ENCODE peak calls at places on chromosomes 2 and 18, in six cellular contexts. S is astrocyte, D is AG04450, T is A549, C is mammary epithelial cell, G is tibial nerve. I is an unnamed sample.

GRCh38 chr2:28219736-28220364 is 172.8 kb upstream of the FOSL2 start:
- DNase-seq in D (no peak), G (no peak), T (no peak), S (peak; percentile 36), C (no peak), I (no peak)

GRCh38 chr2:208147759-208148158 is 1.8 kb upstream of the CRYGB start:
- DNase-seq in T (no peak), G (no peak), C (no peak), S (no peak), D (no peak), I (no peak)

GRCh38 chr2:25664531-25665307 is 8.7 kb downstream of the DTNB start:
- DNase-seq in S (peak; percentile 41), D (peak; percentile 44), T (peak; percentile 91), C (peak; percentile 72), G (peak; percentile 25), I (no peak)

GRCh38 chr2:232926448-232927040 is 56.5 kb downstream of the SNORC start:
- DNase-seq in C (no peak), D (no peak), G (no peak), S (no peak), T (no peak), I (peak; percentile 47)

GRCh38 chr18:78980777-78981651 is 1.4 kb downstream of the SALL3 start:
- DNase-seq in T (no peak), S (no peak), C (no peak), G (no peak), D (no peak), I (no peak)

GRCh38 chr2:16166327-16166981 is 226.1 kb downstream of the MYCN start:
- DNase-seq in T (no peak), G (no peak), S (no peak), C (no peak), D (no peak), I (no peak)

GRCh38 chr2:105258835-105259350 is 17.4 kb downstream of the GPR45 start:
- DNase-seq in C (no peak), T (no peak), D (no peak), S (no peak), G (no peak), I (no peak)

GRCh38 chr18:56919190-56919589 is 227.7 kb upstream of the BOD1L2 start:
- DNase-seq in C (no peak), D (no peak), S (no peak), G (no peak), T (no peak), I (no peak)

GRCh38 chr18:35582899-35583558 is 1.5 kb downstream of the GALNT1 start:
- DNase-seq in G (no peak), C (peak; percentile 5), D (no peak), T (no peak), S (peak; percentile 58), I (no peak)

GRCh38 chr2:47499093-47499492 is 96.1 kb downstream of the MSH2 start:
- DNase-seq in S (no peak), C (peak; percentile 55), D (no peak), G (no peak), T (no peak), I (no peak)

GRCh38 chr2:47501374-47502200 is 98.6 kb downstream of the MSH2 start:
- DNase-seq in D (no peak), T (no peak), G (no peak), S (peak; percentile 31), C (peak; percentile 69), I (no peak)

GRCh38 chr2:47503481-47504070 is 100.6 kb downstream of the MSH2 start:
- DNase-seq in G (no peak), D (no peak), C (no peak), S (no peak), T (no peak), I (no peak)

GRCh38 chr2:47497843-47498460 is 95.0 kb downstream of the MSH2 start:
- DNase-seq in D (no peak), S (no peak), G (no peak), T (no peak), C (peak; percentile 52), I (no peak)

DNA sequence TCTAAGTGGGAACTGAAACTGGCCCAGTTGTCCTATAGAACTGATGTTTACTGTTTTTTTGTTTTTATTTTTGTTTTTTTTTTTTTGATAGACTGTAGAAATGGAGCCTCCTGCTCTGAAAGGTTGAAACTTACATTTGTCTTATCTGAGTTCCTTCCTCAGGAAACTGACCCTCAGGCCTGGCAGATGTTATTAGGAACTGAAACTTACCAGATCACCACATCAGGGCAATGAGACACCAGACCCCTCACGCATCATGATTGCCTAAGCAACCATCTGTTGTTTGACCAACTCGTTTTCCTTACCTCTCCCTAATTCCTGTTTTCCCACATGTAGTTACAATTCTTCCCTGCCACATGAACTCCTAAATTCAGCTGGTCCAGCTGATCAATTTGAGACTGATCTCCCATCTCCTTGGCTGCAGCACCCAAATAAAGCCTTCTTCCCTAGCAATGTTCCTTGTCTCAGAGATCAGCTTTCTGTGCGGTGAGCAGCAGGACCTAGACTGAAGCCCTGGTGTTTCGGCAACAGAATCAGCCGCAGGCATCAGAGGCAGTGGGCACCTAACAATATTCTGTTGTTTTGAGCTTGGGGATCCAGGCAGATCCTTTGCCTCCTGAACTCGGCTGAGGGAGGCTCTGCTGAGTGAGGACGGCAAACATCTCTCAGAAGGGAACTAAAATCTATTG is 96.8 kb downstream of the MSH2 start:
- DNase-seq in C (no peak), D (no peak), T (no peak), S (no peak), G (no peak), I (no peak)
- H3K9me3 ChIP-seq in C (peaks cover 7% of the 10 kb centered on the region), D (peaks cover 21% of the 10 kb centered on the region), T (peaks cover 21% of the 10 kb centered on the region), S (peaks cover 15% of the 10 kb centered on the region), G (no peaks in the 10 kb centered on the region), I (peaks cover 10% of the 10 kb centered on the region)

GRCh38 chr2:168603439-168603961 is 147.4 kb downstream of the CERS6 start:
- DNase-seq in D (no peak), S (no peak), C (no peak), T (no peak), G (no peak), I (no peak)
- H3K9me3 ChIP-seq in D (peaks cover 7% of the 10 kb centered on the region), S (peaks cover 3% of the 10 kb centered on the region), C (peaks cover 14% of the 10 kb centered on the region), T (peaks cover 5% of the 10 kb centered on the region), G (no peaks in the 10 kb centered on the region), I (peaks cover 10% of the 10 kb centered on the region)

GRCh38 chr2:80112790-80113189 is 191.8 kb downstream of the LRRTM1 start:
- DNase-seq in S (no peak), C (no peak), T (no peak), D (no peak), G (no peak), I (no peak)

GRCh38 chr2:80111185-80111584 is 193.4 kb downstream of the LRRTM1 start:
- DNase-seq in C (no peak), S (no peak), D (no peak), T (no peak), G (no peak), I (peak; percentile 12)
- H3K9me3 ChIP-seq in C (peaks cover 16% of the 10 kb centered on the region), S (no peaks in the 10 kb centered on the region), D (no peaks in the 10 kb centered on the region), T (peaks cover 12% of the 10 kb centered on the region), G (no peaks in the 10 kb centered on the region), I (no peaks in the 10 kb centered on the region)

GRCh38 chr2:83567551-83567950 is 891.5 kb downstream of the SUCLG1 start:
- DNase-seq in C (no peak), D (no peak), S (no peak), T (no peak), G (no peak), I (no peak)

GRCh38 chr2:83561592-83561991 is 897.5 kb downstream of the SUCLG1 start:
- DNase-seq in T (no peak), D (no peak), C (no peak), S (no peak), G (no peak), I (no peak)

DNA sequence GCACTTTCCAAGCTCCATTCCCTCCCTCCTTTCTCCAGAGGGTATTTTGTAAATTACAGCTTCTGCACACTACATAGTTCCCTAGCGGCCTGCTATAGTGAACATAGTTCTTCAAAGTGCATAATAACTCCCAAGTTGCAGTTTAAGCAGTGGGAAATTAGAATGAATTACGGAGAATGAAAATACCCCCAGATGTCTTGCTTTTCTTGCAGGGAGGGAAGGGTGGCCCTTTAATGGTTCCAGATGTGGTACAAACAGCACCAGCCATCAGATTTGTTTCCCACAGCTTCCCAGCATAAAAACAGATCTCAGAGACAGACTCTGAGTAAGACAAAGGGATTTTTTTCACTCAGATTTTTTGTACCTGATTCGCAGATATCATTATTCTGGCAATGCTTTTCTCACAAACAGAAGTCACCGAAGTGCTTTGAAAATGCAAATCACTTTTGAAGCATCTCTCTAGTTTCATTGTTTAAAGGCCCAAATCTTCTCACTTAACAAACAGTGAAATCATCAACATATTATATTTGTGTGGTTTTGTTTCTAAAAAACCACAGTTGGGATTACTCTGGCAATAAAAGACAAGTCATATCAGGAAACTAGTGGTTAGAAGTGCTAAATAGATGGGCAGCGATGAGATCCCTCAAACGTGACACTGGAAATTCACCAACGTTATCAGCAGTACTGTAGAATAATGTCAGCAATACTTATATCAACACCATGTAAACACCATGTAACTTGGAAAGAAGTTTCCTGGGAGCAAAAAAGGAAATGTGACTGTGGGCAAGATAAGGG is 893.7 kb downstream of the SUCLG1 start:
- DNase-seq in T (no peak), D (no peak), S (no peak), G (no peak), C (no peak), I (no peak)
- H3K9me3 ChIP-seq in T (no peaks in the 10 kb centered on the region), D (no peaks in the 10 kb centered on the region), S (no peaks in the 10 kb centered on the region), G (no peaks in the 10 kb centered on the region), C (no peaks in the 10 kb centered on the region), I (no peaks in the 10 kb centered on the region)

DNA sequence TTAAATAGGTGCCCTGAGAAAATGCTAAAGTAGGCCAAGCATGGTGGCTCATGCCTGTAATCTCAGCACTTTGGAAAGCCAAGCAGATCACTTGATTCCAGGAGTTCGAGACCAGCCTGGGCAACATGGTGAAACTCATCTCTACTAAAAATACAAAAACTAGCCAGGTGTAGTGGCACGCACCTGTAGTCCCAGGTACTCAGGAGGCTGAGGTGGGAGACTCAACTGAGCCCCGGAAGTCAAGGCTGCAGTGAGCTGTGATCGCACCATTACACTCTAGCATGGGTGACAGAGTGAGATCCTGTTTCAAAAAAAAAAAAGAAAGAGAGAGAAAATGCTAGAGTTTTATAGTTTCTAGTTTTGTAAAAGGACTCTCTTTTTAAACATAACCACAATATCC is 12.0 kb downstream of the ANKRD44 start:
- DNase-seq in T (no peak), C (no peak), G (no peak), D (no peak), S (no peak), I (no peak)
- H3K9me3 ChIP-seq in T (no peaks in the 10 kb centered on the region), C (no peaks in the 10 kb centered on the region), G (no peaks in the 10 kb centered on the region), D (no peaks in the 10 kb centered on the region), S (no peaks in the 10 kb centered on the region), I (no peaks in the 10 kb centered on the region)

DNA sequence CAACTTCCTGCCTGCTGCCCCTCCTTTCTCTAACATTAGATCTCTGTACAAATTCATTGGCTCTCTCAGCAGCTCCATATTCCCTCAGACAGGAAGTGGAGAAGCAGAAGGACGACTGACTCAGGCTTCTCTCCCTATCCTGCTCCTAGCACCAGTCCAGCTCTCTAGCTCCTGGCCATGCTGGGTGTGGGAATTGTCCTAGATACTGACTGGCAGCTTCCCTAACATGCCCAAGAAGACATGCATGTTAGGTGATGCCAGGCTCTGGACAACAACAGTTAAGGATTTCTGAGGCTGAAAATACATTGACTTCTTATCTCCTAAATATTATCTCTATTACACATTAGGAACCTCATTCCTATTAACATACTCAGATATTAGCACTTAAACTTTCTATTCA is 292.9 kb downstream of the IKZF2 start:
- DNase-seq in G (no peak), T (no peak), S (no peak), C (peak; percentile 16), D (no peak), I (no peak)
- H3K9me3 ChIP-seq in G (no peaks in the 10 kb centered on the region), T (peaks cover 9% of the 10 kb centered on the region), S (peaks cover 4% of the 10 kb centered on the region), C (peaks cover 4% of the 10 kb centered on the region), D (peaks cover 5% of the 10 kb centered on the region), I (peaks cover 20% of the 10 kb centered on the region)

GRCh38 chr2:4915348-4915747 is 776.8 kb upstream of the SOX11 start:
- DNase-seq in C (no peak), G (no peak), D (no peak), T (no peak), S (no peak), I (no peak)
- H3K9me3 ChIP-seq in C (no peaks in the 10 kb centered on the region), G (no peaks in the 10 kb centered on the region), D (peaks cover 20% of the 10 kb centered on the region), T (peaks cover 6% of the 10 kb centered on the region), S (no peaks in the 10 kb centered on the region), I (no peaks in the 10 kb centered on the region)

GRCh38 chr2:56806924-56807323 is 623.1 kb downstream of the CCDC85A start:
- DNase-seq in D (no peak), S (no peak), G (no peak), T (peak; percentile 22), C (peak; percentile 10), I (no peak)
- H3K9me3 ChIP-seq in D (peaks cover 2% of the 10 kb centered on the region), S (no peaks in the 10 kb centered on the region), G (no peaks in the 10 kb centered on the region), T (no peaks in the 10 kb centered on the region), C (no peaks in the 10 kb centered on the region), I (no peaks in the 10 kb centered on the region)

I was measured in MG63.